ENCODE peak calls at places on chromosomes 7 and 10, in six cellular contexts. X, U, J, T, S and N are unnamed samples.

GRCh38 chr7:120521761-120522737 is 249.1 kb downstream of the KCND2 start:
- DNase-seq in X (no peak), U (no peak), J (no peak), T (no peak), S (no peak), N (no peak)

GRCh38 chr7:123023126-123023525 is 27.6 kb upstream of the TAS2R16 start:
- DNase-seq in X (no peak), U (no peak), J (no peak), T (no peak), S (no peak), N (no peak)

GRCh38 chr10:123886292-123886691 is 5.3 kb downstream of the CPXM2 start:
- DNase-seq in X (no peak), U (no peak), J (no peak), T (no peak), S (no peak), N (no peak)

GRCh38 chr10:100554902-100555301 is 19.2 kb downstream of the HIF1AN start:
- DNase-seq in X (no peak), U (peak; percentile 23), J (no peak), T (no peak), S (no peak), N (no peak)

GRCh38 chr10:110893559-110894179 is 21.9 kb downstream of the PDCD4 start:
- DNase-seq in X (peak; percentile 45), U (peak; percentile 34), J (peak; percentile 41), T (no peak), S (peak; percentile 57), N (no peak)

GRCh38 chr7:135801045-135801693 is 52.6 kb upstream of the FAM180A start:
- DNase-seq in X (peak; percentile 58), U (peak; percentile 65), J (peak; percentile 73), T (peak; percentile 49), S (peak; percentile 70), N (peak; percentile 35)

GRCh38 chr10:36675458-36675880 is 449.9 kb upstream of the ANKRD30A start:
- DNase-seq in X (no peak), U (no peak), J (no peak), T (no peak), S (no peak), N (no peak)

GRCh38 chr7:148858489-148858888 is 25.6 kb downstream of the EZH2 start:
- DNase-seq in X (no peak), U (no peak), J (no peak), T (no peak), S (no peak), N (no peak)

GRCh38 chr10:110447886-110448285 is 49.8 kb upstream of the DUSP5 start:
- DNase-seq in X (no peak), U (no peak), J (no peak), T (no peak), S (no peak), N (no peak)

GRCh38 chr10:47403401-47404318 is 19.6 kb upstream of the ZNF488 start:
- DNase-seq in X (no peak), U (no peak), J (no peak), T (peak; percentile 50), S (no peak), N (no peak)

GRCh38 chr10:124093076-124093773 is at the start of gene CHST15:
- DNase-seq in X (peak; percentile 74), U (peak; percentile 86), J (peak; percentile 73), T (peak; percentile 76), S (peak; percentile 86), N (no peak)

GRCh38 chr10:86968994-86969355 is 693 bp downstream of the ADIRF start:
- DNase-seq in X (no peak), U (no peak), J (no peak), T (no peak), S (no peak), N (no peak)

GRCh38 chr7:1666251-1666778 is 3.8 kb upstream of the ELFN1 start:
- DNase-seq in X (no peak), U (no peak), J (peak; percentile 81), T (peak; percentile 59), S (no peak), N (no peak)

GRCh38 chr7:41817386-41817785 is 114.5 kb upstream of the INHBA start:
- DNase-seq in X (no peak), U (no peak), J (no peak), T (no peak), S (no peak), N (no peak)

GRCh38 chr7:93799750-93800357 is 90.7 kb downstream of the TFPI2 start:
- DNase-seq in X (no peak), U (no peak), J (peak; percentile 17), T (no peak), S (peak; percentile 64), N (no peak)

GRCh38 chr10:128642502-128642901 is 516.3 kb upstream of the MKI67 start:
- DNase-seq in X (no peak), U (no peak), J (no peak), T (no peak), S (no peak), N (no peak)

GRCh38 chr10:72834183-72834825 is 59.2 kb upstream of the OIT3 start:
- DNase-seq in X (peak; percentile 48), U (peak; percentile 53), J (peak; percentile 57), T (no peak), S (peak; percentile 75), N (peak; percentile 28)

GRCh38 chr7:116582164-116582732 is 57.4 kb downstream of the CAV1 start:
- DNase-seq in X (no peak), U (no peak), J (no peak), T (no peak), S (no peak), N (no peak)

GRCh38 chr10:30366351-30366750 is 17.3 kb upstream of the MTPAP start:
- DNase-seq in X (no peak), U (no peak), J (no peak), T (no peak), S (no peak), N (no peak)

GRCh38 chr7:2635810-2636701 is 4.3 kb downstream of the TTYH3 start:
- DNase-seq in X (no peak), U (peak; percentile 78), J (no peak), T (no peak), S (no peak), N (no peak)

GRCh38 chr10:106147050-106147449 is 1017.5 kb downstream of the SORCS1 start:
- DNase-seq in X (no peak), U (no peak), J (peak; percentile 35), T (no peak), S (no peak), N (no peak)

GRCh38 chr10:71302874-71303568 is 16.0 kb upstream of the SLC29A3 start:
- DNase-seq in X (peak; percentile 43), U (peak; percentile 65), J (peak; percentile 61), T (no peak), S (peak; percentile 64), N (no peak)

GRCh38 chr7:55552320-55553086 is 19.8 kb downstream of the VOPP1 start:
- DNase-seq in X (no peak), U (no peak), J (no peak), T (no peak), S (peak; percentile 91), N (no peak)

GRCh38 chr7:127409629-127410028 is 17.1 kb upstream of the ZNF800 start:
- DNase-seq in X (no peak), U (no peak), J (no peak), T (no peak), S (peak; percentile 15), N (no peak)

GRCh38 chr10:29932991-29933390 is 126.4 kb downstream of the JCAD start:
- DNase-seq in X (no peak), U (no peak), J (no peak), T (no peak), S (no peak), N (no peak)

GRCh38 chr7:28807396-28807994 is 150.6 kb downstream of the TRIL start:
- DNase-seq in X (no peak), U (no peak), J (no peak), T (no peak), S (no peak), N (no peak)

GRCh38 chr7:28806841-28807240 is 151.3 kb downstream of the TRIL start:
- DNase-seq in X (no peak), U (no peak), J (no peak), T (no peak), S (no peak), N (no peak)

GRCh38 chr7:28811990-28812389 is 146.1 kb downstream of the TRIL start:
- DNase-seq in X (no peak), U (no peak), J (no peak), T (no peak), S (no peak), N (no peak)

GRCh38 chr7:28811003-28811402 is 147.1 kb downstream of the TRIL start:
- DNase-seq in X (no peak), U (no peak), J (no peak), T (no peak), S (no peak), N (no peak)

GRCh38 chr7:28808786-28809533 is 149.2 kb downstream of the TRIL start:
- DNase-seq in X (no peak), U (no peak), J (peak; percentile 31), T (peak; percentile 72), S (peak; percentile 90), N (no peak)
- TF ChIP-seq JUND in X (no peak), U (no peak), J (peak; percentile 14), T (no peak), S (no peak), N (no peak)

GRCh38 chr7:98216941-98217622 is 5.8 kb downstream of the BHLHA15 start:
- DNase-seq in X (no peak), U (no peak), J (no peak), T (no peak), S (no peak), N (no peak)
- TF ChIP-seq JUND in X (no peak), U (no peak), J (no peak), T (no peak), S (no peak), N (no peak)

DNA sequence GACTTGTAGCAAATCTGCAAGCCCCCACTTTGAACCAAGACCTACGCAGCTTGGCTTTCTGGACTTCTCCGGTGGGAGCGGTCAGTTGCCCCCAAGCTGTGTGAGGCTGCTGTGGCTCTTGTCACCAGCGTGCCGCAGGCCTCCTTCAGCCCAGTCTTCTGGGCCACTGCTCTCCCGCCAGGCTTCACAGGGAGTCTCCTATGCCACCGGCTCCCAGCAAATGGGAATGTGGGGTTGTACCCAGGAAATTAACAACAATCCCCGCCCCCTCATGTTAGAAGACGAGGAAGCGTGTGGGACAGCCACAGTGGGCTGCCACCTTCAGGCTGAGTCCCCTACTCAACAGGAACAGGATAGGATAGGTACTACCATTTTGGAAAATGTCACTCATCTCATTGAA is 4.2 kb downstream of the WDR86 start:
- DNase-seq in X (no peak), U (no peak), J (peak; percentile 26), T (no peak), S (no peak), N (no peak)
- TF ChIP-seq JUND in X (no peak), U (no peak), J (no peak), T (no peak), S (no peak), N (no peak)

GRCh38 chr7:25805027-25805687 is 346.8 kb upstream of the NFE2L3 start:
- DNase-seq in X (no peak), U (no peak), J (no peak), T (no peak), S (peak; percentile 46), N (no peak)

GRCh38 chr7:25802057-25802456 is 349.9 kb upstream of the NFE2L3 start:
- DNase-seq in X (no peak), U (no peak), J (no peak), T (no peak), S (no peak), N (no peak)

GRCh38 chr7:25802473-25802872 is 349.5 kb upstream of the NFE2L3 start:
- DNase-seq in X (no peak), U (no peak), J (no peak), T (no peak), S (no peak), N (no peak)

GRCh38 chr7:25804154-25804553 is 347.8 kb upstream of the NFE2L3 start:
- DNase-seq in X (no peak), U (no peak), J (no peak), T (no peak), S (peak; percentile 67), N (no peak)

GRCh38 chr7:25803117-25803887 is 348.7 kb upstream of the NFE2L3 start:
- DNase-seq in X (no peak), U (no peak), J (no peak), T (no peak), S (no peak), N (no peak)
- TF ChIP-seq JUND in X (no peak), U (no peak), J (no peak), T (no peak), S (no peak), N (no peak)